ENCODE peak calls at places on chromosomes 2 and 18, in six cellular contexts. W, Q, K, D, T and F are unnamed samples.

GRCh38 chr2:20664431-20665260 is 2.3 kb upstream of the GDF7 start:
- DNase-seq in W (no peak), Q (no peak), K (no peak), D (no peak), T (no peak), F (peak)

GRCh38 chr2:238523158-238524110 is 96.7 kb downstream of the ASB1 start:
- DNase-seq in W (peak), Q (peak), K (no peak), D (no peak), T (peak), F (peak)

GRCh38 chr2:59458862-59459261 is 1094.6 kb downstream of the BCL11A start:
- DNase-seq in W (no peak), Q (peak), K (no peak), D (no peak), T (no peak), F (peak)

GRCh38 chr18:45686892-45687611 is 36.9 kb upstream of the SLC14A1 start:
- DNase-seq in W (no peak), Q (peak), K (peak), D (no peak), T (peak), F (peak)

GRCh38 chr2:218033590-218034496 is 31.0 kb upstream of the TNS1 start:
- DNase-seq in W (no peak), Q (no peak), K (peak), D (no peak), T (peak), F (peak)

GRCh38 chr2:102284611-102285010 is 26.8 kb upstream of the IL1RL1 start:
- DNase-seq in W (no peak), Q (no peak), K (no peak), D (peak), T (no peak), F (no peak)

GRCh38 chr2:11073791-11074190 is 81.5 kb upstream of the SLC66A3 start:
- DNase-seq in W (no peak), Q (no peak), K (no peak), D (no peak), T (no peak), F (no peak)

GRCh38 chr2:172953411-172953810 is 122.2 kb upstream of the MAP3K20 start:
- DNase-seq in W (no peak), Q (no peak), K (no peak), D (peak), T (no peak), F (no peak)

GRCh38 chr18:70659026-70659726 is 370.3 kb downstream of the SOCS6 start:
- DNase-seq in W (peak), Q (no peak), K (no peak), D (no peak), T (no peak), F (no peak)

GRCh38 chr2:236862526-236862925 is 223.2 kb upstream of the COPS8 start:
- DNase-seq in W (no peak), Q (no peak), K (peak), D (no peak), T (no peak), F (no peak)

GRCh38 chr2:236858661-236859060 is 227.0 kb upstream of the COPS8 start:
- DNase-seq in W (no peak), Q (peak), K (no peak), D (no peak), T (no peak), F (peak)

GRCh38 chr2:236857781-236858180 is 227.9 kb upstream of the COPS8 start:
- DNase-seq in W (no peak), Q (peak), K (no peak), D (no peak), T (no peak), F (peak)

GRCh38 chr2:236861196-236861875 is 224.4 kb upstream of the COPS8 start:
- DNase-seq in W (no peak), Q (no peak), K (no peak), D (no peak), T (no peak), F (peak)

GRCh38 chr2:236859896-236860295 is 225.8 kb upstream of the COPS8 start:
- DNase-seq in W (no peak), Q (peak), K (peak), D (no peak), T (no peak), F (peak)
- H3K27ac ChIP-seq in W (no peak), Q (no peak), K (no peak), D (no peak), T (no peak), F (no peak)

GRCh38 chr18:44096016-44096415 is 584.7 kb upstream of the SETBP1 start:
- DNase-seq in W (no peak), Q (no peak), K (no peak), D (peak), T (no peak), F (no peak)

GRCh38 chr18:44093253-44093652 is 587.4 kb upstream of the SETBP1 start:
- DNase-seq in W (no peak), Q (no peak), K (no peak), D (no peak), T (no peak), F (no peak)

GRCh38 chr18:44090453-44090852 is 590.2 kb upstream of the SETBP1 start:
- DNase-seq in W (no peak), Q (no peak), K (no peak), D (peak), T (no peak), F (no peak)
- TF ChIP-seq CTCF in W (no peak), Q (no peak), K (no peak), D (no peak), T (no peak), F (no peak)

DNA sequence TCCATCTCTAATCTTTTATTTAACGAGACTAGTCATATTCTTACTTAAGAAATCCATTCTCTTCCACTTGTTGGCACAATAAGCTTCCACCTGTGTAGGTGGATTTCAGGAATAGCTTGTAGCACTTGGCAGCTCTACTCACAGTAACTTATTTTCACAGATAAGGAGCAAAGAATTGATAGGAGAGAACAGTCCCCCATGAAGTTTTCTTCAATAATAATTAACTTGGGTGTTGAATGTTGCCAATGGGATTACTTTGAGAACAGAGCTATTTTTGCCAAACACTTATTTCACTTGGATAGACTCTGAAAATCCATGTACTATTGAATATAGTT is 1388.6 kb upstream of the PIK3C3 start:
- DNase-seq in W (no peak), Q (peak), K (no peak), D (no peak), T (no peak), F (no peak)
- H3K27ac ChIP-seq in W (no peak), Q (peak), K (no peak), D (no peak), T (no peak), F (no peak)

GRCh38 chr18:57437782-57438668 is 2.9 kb downstream of the ONECUT2 start:
- DNase-seq in W (peak), Q (peak), K (no peak), D (peak), T (peak), F (peak)
- TF ChIP-seq CTCF in W (peak), Q (peak), K (no peak), D (peak), T (peak), F (peak)

GRCh38 chr2:63737085-63737701 is 104.5 kb upstream of the UGP2 start:
- DNase-seq in W (no peak), Q (no peak), K (no peak), D (no peak), T (no peak), F (no peak)
- H3K27ac ChIP-seq in W (peak), Q (peak), K (no peak), D (peak), T (no peak), F (no peak)